ENCODE peak calls at places on chromosomes 12 and 14, in five cellular contexts. R is GM23338, E is testis, U is astrocyte of the cerebellum, D is AG09309. O is an unnamed sample.

GRCh38 chr12:87856-88255 is 21.3 kb downstream of the IQSEC3 start:
- DNase-seq in R (no peak), E (no peak), U (no peak), D (no peak), O (peak; percentile 68)

GRCh38 chr12:84920331-84920730 is 7.7 kb upstream of the SLC6A15 start:
- DNase-seq in R (no peak), E (no peak), U (no peak), D (no peak), O (peak; percentile 59)

GRCh38 chr14:24693941-24694507 is 60.0 kb upstream of the GZMB start:
- DNase-seq in R (no peak), E (no peak), U (no peak), D (no peak), O (no peak)

GRCh38 chr12:107536613-107537012 is 149.0 kb upstream of the PWP1 start:
- DNase-seq in R (no peak), E (no peak), U (peak; percentile 43), D (no peak), O (peak; percentile 28)

GRCh38 chr14:51848120-51848519 is 12.3 kb upstream of the GNG2 start:
- DNase-seq in R (no peak), E (no peak), U (no peak), D (no peak), O (no peak)

GRCh38 chr14:95260537-95261440 is 58.9 kb downstream of the CLMN start:
- DNase-seq in R (no peak), E (no peak), U (peak; percentile 79), D (no peak), O (peak; percentile 73)

GRCh38 chr12:48078901-48079300 is 27.0 kb downstream of the SENP1 start:
- DNase-seq in R (no peak), E (no peak), U (no peak), D (peak; percentile 17), O (peak; percentile 74)

GRCh38 chr12:91551242-91551641 is 368.6 kb upstream of the DCN start:
- DNase-seq in R (no peak), E (no peak), U (no peak), D (no peak), O (no peak)

GRCh38 chr12:1594045-1594294 is 411 bp downstream of the FBXL14 start:
- DNase-seq in R (peak; percentile 75), E (peak; percentile 60), U (no peak), D (no peak), O (peak; percentile 69)

GRCh38 chr12:13093191-13093849 is 10.1 kb downstream of the GSG1 start:
- DNase-seq in R (no peak), E (no peak), U (no peak), D (no peak), O (no peak)

GRCh38 chr14:25116607-25117006 is 66.7 kb upstream of the STXBP6 start:
- DNase-seq in R (no peak), E (no peak), U (no peak), D (no peak), O (peak; percentile 55)

GRCh38 chr12:78878447-78878846 is 13.9 kb downstream of the SYT1 start:
- DNase-seq in R (no peak), E (no peak), U (no peak), D (no peak), O (no peak)

GRCh38 chr14:22812744-22813143 is 2.5 kb downstream of the SLC7A7 start:
- DNase-seq in R (peak; percentile 57), E (no peak), U (no peak), D (no peak), O (no peak)

GRCh38 chr12:112117685-112118084 is 7.7 kb upstream of the TRAFD1 start:
- DNase-seq in R (no peak), E (no peak), U (no peak), D (no peak), O (no peak)

GRCh38 chr12:67663121-67663520 is 14.6 kb downstream of the DYRK2 start:
- DNase-seq in R (no peak), E (no peak), U (no peak), D (no peak), O (no peak)

GRCh38 chr14:84535491-84535890 is 994.5 kb upstream of the FLRT2 start:
- DNase-seq in R (no peak), E (no peak), U (no peak), D (no peak), O (peak; percentile 19)

GRCh38 chr12:45381351-45381750 is 165.5 kb downstream of the ANO6 start:
- DNase-seq in R (no peak), E (no peak), U (no peak), D (no peak), O (no peak)

GRCh38 chr14:96056509-96057422 is 17.6 kb downstream of the C14orf132 start:
- DNase-seq in R (peak; percentile 40), E (no peak), U (no peak), D (no peak), O (no peak)

GRCh38 chr12:11719678-11720099 is 70.2 kb downstream of the ETV6 start:
- DNase-seq in R (peak; percentile 57), E (peak; percentile 40), U (peak; percentile 83), D (no peak), O (peak; percentile 92)

GRCh38 chr14:93733231-93733630 is 55.1 kb downstream of the PRIMA1 start:
- DNase-seq in R (no peak), E (no peak), U (no peak), D (no peak), O (no peak)

GRCh38 chr14:30034049-30034635 is 106.5 kb upstream of the PRKD1 start:
- DNase-seq in R (peak; percentile 63), E (no peak), U (no peak), D (no peak), O (peak; percentile 4)

DNA sequence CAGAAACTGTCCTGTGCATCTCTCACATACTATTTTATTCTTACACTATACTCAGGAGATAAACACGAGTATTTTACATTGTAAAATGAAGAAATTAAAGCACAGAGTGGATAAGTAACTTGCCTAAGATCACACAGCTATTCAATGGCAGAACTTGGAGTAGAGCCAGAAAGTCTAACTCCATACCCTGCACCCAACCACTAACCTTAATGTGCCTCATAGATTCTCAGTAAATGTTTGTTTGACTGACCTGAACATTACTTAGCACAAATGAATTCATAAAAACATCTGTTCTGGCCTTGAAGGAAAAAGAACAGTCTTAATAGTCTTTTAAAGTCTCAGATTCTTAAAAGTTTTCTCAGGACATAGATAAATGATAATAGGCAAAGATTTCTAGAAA is 83.5 kb upstream of the OVCH1 start:
- DNase-seq in R (no peak), E (no peak), U (no peak), D (no peak), O (peak; percentile 53)
- TF ChIP-seq CTCF in R (no peak), E (no peak), U (no peak), D (no peak), O (no peak)

DNA sequence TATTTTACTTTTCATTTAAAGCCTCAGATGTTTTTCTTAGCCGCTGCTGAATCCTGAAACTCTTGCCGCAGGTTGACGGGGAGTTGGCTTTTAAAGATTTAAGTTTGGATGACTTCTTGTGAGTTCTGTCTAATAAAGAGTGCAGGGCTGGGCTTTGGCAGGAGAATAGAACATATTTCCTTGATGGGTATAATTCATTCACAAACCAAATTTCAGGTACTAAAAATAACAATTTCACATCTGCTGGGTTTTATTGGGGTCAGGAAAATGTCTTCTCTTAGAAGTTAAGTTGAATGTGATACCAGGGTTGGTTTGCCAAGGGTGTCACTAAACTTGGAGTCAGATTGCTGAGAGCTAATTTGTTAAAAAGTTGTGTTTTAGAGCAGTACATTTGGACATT is 9.7 kb downstream of the SP1 start:
- DNase-seq in R (no peak), E (no peak), U (no peak), D (no peak), O (no peak)
- H3K4me3 ChIP-seq in R (no peak overlapping the region), E (no peak overlapping the region), U (no peak overlapping the region), D (no peak overlapping the region), O (no peak overlapping the region)

DNA sequence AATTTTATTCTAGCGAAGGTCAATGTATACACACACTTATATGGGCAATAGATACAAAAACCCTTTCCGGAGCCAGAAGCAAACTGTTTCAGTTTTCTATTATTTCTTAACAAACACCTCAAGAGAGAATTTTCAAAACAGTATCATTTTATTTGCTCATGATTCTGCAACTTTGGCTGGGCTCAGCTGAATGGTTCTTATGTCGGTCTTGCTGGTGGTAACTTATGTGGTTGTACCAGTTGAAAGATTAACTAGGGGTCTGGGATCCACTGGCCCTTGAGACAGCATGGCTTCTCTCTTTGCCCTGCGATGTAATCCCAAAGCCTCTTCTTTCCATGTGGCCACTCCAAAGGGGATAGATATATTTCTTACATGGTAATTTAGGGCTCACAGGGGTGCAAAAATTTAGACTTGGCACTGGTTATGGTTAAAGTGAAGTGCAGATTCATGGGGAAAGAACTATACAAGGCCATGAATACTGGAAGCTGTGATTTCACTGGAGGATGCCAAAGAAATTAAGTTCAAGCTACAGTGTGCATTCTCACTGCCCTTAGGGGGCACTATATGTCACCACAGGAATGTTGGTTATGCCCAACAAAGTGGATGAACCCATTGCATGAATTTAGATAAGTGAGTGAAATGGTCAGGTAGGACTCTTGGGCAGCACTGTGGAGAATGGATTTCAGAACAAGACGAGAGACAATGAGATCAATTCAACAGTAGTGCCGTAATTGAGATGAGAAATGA is 94.3 kb upstream of the NAV3 start:
- DNase-seq in R (no peak), E (no peak), U (no peak), D (no peak), O (no peak)
- TF ChIP-seq CTCF in R (peak; percentile 32), E (no peak), U (no peak), D (no peak), O (no peak)

GRCh38 chr12:16346931-16347330 is 514 bp upstream of the MGST1 start:
- DNase-seq in R (no peak), E (no peak), U (no peak), D (no peak), O (no peak)
- H3K4me3 ChIP-seq in R (peak overlapping the region; percentile 71), E (peak overlapping the region; percentile 42), U (peak overlapping the region; percentile 47), D (no peak overlapping the region), O (peak overlapping the region; percentile 77)

GRCh38 chr14:75283162-75283883 is 4.7 kb downstream of the FOS start:
- DNase-seq in R (peak; percentile 51), E (no peak), U (no peak), D (no peak), O (peak; percentile 70)
- TF ChIP-seq CTCF in R (no peak), E (no peak), U (no peak), D (peak; percentile 10), O (no peak)

GRCh38 chr12:116186482-116187157 is 90.9 kb downstream of the MED13L start:
- DNase-seq in R (no peak), E (no peak), U (no peak), D (no peak), O (peak; percentile 27)

GRCh38 chr12:116182359-116183063 is 95.0 kb downstream of the MED13L start:
- DNase-seq in R (no peak), E (no peak), U (no peak), D (no peak), O (no peak)

GRCh38 chr12:116187158-116187511 is 90.4 kb downstream of the MED13L start:
- DNase-seq in R (no peak), E (no peak), U (no peak), D (no peak), O (peak; percentile 41)

GRCh38 chr12:116183741-116184141 is 93.8 kb downstream of the MED13L start:
- DNase-seq in R (no peak), E (no peak), U (no peak), D (no peak), O (peak; percentile 42)

DNA sequence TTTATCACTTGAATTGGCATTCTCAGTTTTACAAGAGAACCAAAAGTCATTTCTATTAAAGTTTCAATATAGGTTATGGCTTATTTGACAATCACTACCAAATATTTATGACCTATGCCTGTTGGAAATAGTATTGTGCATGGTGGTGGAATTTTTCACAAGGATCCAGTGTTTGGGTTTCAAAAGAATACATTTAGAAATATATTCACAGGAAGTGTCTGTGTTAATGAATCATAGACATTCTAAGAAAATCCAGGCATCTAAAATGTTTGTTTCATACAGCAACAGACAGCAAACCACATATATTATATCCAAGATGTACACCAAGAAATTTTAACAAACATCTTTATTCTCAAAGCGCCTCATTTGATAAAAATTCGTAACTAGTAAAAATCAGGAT is 92.7 kb downstream of the MED13L start:
- DNase-seq in R (no peak), E (no peak), U (no peak), D (no peak), O (peak; percentile 44)
- H3K4me3 ChIP-seq in R (no peak overlapping the region), E (no peak overlapping the region), U (no peak overlapping the region), D (no peak overlapping the region), O (no peak overlapping the region)